ENCODE peak calls at places on chromosome 6, in four cellular contexts. R, T, D and O are unnamed samples.

GRCh38 chr6:38034269-38034914 is 214.9 kb downstream of the ZFAND3 start:
- DNase-seq in R (no peak), T (no peak), D (peak; percentile 58), O (peak; percentile 11)

GRCh38 chr6:88585081-88585692 is 378.2 kb downstream of the RNGTT start:
- DNase-seq in R (no peak), T (no peak), D (no peak), O (no peak)

GRCh38 chr6:121998631-121999030 is 400.8 kb upstream of the HSF2 start:
- DNase-seq in R (no peak), T (no peak), D (no peak), O (no peak)

GRCh38 chr6:132764370-132764769 is 6.7 kb upstream of the VNN2 start:
- DNase-seq in R (peak; percentile 70), T (no peak), D (peak; percentile 88), O (peak; percentile 32)

GRCh38 chr6:161418458-161418945 is 144.6 kb upstream of the AGPAT4 start:
- DNase-seq in R (no peak), T (peak; percentile 79), D (peak; percentile 86), O (no peak)

GRCh38 chr6:113363866-113364265 is 493.3 kb upstream of the MARCKS start:
- DNase-seq in R (no peak), T (no peak), D (peak; percentile 68), O (no peak)

GRCh38 chr6:11710221-11710836 is 68.3 kb downstream of the ADTRP start:
- DNase-seq in R (no peak), T (no peak), D (no peak), O (no peak)

GRCh38 chr6:13419826-13420225 is 67.6 kb downstream of the GFOD1 start:
- DNase-seq in R (no peak), T (no peak), D (no peak), O (no peak)

GRCh38 chr6:27651371-27651732 is 178.4 kb upstream of the ZNF184 start:
- DNase-seq in R (no peak), T (peak; percentile 9), D (peak; percentile 53), O (no peak)

GRCh38 chr6:100078509-100078908 is 84.5 kb upstream of the MCHR2 start:
- DNase-seq in R (no peak), T (peak; percentile 8), D (peak; percentile 46), O (no peak)

GRCh38 chr6:105805581-105806023 is 280.5 kb upstream of the PRDM1 start:
- DNase-seq in R (no peak), T (no peak), D (peak; percentile 42), O (no peak)
- H3K27ac ChIP-seq in R (no peak overlapping the region), T (no peak overlapping the region), D (no peak overlapping the region), O (no peak overlapping the region)

GRCh38 chr6:144586986-144587385 is 301.9 kb downstream of the UTRN start:
- DNase-seq in R (no peak), T (no peak), D (no peak), O (no peak)

GRCh38 chr6:144583614-144583954 is 298.4 kb downstream of the UTRN start:
- DNase-seq in R (no peak), T (no peak), D (no peak), O (no peak)

GRCh38 chr6:144582939-144583613 is 297.9 kb downstream of the UTRN start:
- DNase-seq in R (peak; percentile 72), T (no peak), D (peak; percentile 39), O (no peak)

GRCh38 chr6:144581807-144582537 is 296.8 kb downstream of the UTRN start:
- DNase-seq in R (no peak), T (peak; percentile 11), D (peak; percentile 20), O (no peak)

DNA sequence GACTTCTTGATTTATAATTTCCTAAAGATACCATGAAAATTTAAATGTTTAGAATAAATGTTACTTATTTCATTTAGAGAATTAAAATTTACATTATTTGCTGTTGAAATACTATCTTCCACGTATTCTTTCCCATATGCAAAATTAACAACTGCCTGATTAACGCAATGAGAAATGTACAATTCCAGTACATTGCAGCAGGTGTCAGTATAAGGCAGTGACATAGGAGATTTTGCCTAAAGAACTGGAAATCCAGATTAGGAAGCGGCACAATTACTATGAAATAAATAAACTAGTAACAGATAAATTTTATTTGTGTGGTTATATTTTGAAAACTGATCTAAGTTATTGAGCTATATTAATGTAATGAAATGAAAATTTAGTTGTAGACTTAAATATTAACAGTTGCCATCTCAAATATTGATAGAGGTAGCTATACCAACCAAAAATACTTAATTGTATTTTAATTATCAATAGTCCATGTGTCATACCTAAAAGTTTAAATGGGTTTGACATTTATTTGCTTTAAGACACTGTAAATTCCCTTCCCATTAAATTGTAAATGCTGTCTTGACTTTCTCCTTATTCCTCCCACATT is 300.2 kb downstream of the UTRN start:
- DNase-seq in R (no peak), T (peak; percentile 35), D (peak; percentile 32), O (no peak)
- H3K9ac ChIP-seq in R (no peak overlapping the region), T (no peak overlapping the region), D (no peak overlapping the region), O (no peak overlapping the region)

DNA sequence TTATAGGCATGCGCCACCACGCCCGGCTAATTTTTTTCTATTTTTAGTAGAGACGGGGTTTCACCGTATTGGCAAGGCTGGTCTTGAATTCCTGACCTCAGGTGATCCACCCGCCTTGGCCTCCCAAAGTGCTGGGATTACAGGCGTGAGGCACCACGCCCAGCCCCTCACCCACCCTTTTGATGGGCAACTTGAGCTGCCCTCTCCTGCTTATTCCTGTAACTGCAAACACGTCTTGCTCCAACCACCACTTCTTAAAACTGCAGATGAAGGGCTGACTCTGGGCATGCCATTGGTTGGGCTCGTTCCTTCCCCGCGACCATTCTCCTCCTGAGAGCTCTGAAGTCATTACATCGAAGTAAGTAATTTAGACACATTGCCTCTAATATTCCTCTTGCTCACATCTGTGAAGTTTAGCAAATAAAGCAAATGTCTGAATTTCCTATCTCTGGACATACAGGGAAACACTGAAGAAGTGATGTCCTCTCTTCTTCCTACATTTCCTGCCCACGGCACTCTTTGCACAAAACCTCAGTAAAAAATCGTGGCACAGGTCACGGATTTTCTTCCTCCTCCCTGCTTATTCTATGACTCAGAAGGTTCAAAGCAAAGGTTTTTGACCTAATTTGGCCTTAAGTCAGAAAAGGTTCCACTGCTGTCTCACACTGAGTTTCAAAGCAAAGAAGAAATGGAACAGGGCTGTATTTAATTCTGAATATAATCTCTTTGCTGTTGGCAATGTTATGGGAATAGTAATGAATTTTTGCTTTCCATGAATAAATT is 117.5 kb downstream of the GMPR start:
- DNase-seq in R (no peak), T (no peak), D (peak; percentile 45), O (no peak)
- H3K27ac ChIP-seq in R (no peak overlapping the region), T (no peak overlapping the region), D (no peak overlapping the region), O (peak overlapping the region; percentile 1)

GRCh38 chr6:104959453-104959858 is 2.5 kb downstream of the LIN28B start:
- DNase-seq in R (no peak), T (no peak), D (no peak), O (no peak)
- H3K9ac ChIP-seq in R (no peak overlapping the region), T (no peak overlapping the region), D (no peak overlapping the region), O (no peak overlapping the region)

GRCh38 chr6:169527306-169527705 is 174.5 kb downstream of the WDR27 start:
- DNase-seq in R (no peak), T (no peak), D (peak; percentile 46), O (no peak)

GRCh38 chr6:169528755-169529154 is 173.1 kb downstream of the WDR27 start:
- DNase-seq in R (no peak), T (no peak), D (no peak), O (no peak)

GRCh38 chr6:169530762-169531143 is 171.1 kb downstream of the WDR27 start:
- DNase-seq in R (no peak), T (no peak), D (peak; percentile 52), O (no peak)

GRCh38 chr6:169533656-169534421 is 168.0 kb downstream of the WDR27 start:
- DNase-seq in R (no peak), T (no peak), D (no peak), O (no peak)

DNA sequence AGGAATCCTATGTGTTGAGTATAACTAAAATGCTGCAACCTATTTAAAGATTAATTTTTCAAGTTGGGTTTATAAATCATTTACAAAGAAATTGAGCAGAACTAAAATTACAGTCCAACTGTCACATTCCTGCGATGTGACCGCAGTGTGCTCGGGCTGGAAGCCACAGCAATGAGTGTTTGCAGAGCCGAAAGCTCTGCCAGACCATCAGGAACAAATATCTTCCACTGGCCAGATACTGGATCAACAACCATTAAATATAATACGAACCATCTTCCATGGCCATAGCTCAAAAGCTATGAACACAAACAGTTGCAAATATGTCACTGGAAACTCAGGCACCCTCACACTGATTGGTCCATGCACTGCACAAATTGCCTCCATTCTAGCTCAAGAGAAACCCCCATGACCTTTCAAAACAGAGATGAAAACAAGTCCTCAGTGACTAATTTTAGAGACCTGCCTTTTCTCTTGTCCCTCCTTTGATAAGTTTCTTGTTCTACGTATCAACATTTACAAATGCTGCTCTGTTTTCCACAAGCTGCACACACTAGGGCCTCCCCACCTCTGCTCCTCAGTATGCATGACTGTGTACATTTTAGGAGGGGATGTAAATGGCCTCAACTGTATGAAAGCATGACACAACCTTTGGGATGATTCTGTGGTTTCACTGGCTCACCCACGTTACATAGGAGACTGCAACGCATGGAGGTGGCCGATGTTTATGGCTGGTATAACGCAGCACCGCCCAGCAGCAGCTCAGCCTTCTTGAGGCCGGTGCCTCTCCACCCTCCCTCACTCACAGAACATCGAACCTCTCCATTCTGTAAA is 171.7 kb downstream of the WDR27 start:
- DNase-seq in R (peak; percentile 75), T (no peak), D (peak; percentile 96), O (no peak)
- H3K27ac ChIP-seq in R (no peak overlapping the region), T (no peak overlapping the region), D (peak overlapping the region; percentile 39), O (no peak overlapping the region)

GRCh38 chr6:152170313-152170701 is 362.8 kb downstream of the ESR1 start:
- DNase-seq in R (no peak), T (no peak), D (no peak), O (no peak)

GRCh38 chr6:152170702-152171667 is 363.5 kb downstream of the ESR1 start:
- DNase-seq in R (no peak), T (no peak), D (peak; percentile 97), O (no peak)

GRCh38 chr6:152164957-152165356 is 357.5 kb downstream of the ESR1 start:
- DNase-seq in R (no peak), T (no peak), D (no peak), O (no peak)

GRCh38 chr6:152167639-152168603 is 360.4 kb downstream of the ESR1 start:
- DNase-seq in R (no peak), T (no peak), D (no peak), O (no peak)

GRCh38 chr6:152166897-152167296 is 359.4 kb downstream of the ESR1 start:
- DNase-seq in R (no peak), T (no peak), D (no peak), O (no peak)
- H3K9ac ChIP-seq in R (no peak overlapping the region), T (no peak overlapping the region), D (no peak overlapping the region), O (no peak overlapping the region)

DNA sequence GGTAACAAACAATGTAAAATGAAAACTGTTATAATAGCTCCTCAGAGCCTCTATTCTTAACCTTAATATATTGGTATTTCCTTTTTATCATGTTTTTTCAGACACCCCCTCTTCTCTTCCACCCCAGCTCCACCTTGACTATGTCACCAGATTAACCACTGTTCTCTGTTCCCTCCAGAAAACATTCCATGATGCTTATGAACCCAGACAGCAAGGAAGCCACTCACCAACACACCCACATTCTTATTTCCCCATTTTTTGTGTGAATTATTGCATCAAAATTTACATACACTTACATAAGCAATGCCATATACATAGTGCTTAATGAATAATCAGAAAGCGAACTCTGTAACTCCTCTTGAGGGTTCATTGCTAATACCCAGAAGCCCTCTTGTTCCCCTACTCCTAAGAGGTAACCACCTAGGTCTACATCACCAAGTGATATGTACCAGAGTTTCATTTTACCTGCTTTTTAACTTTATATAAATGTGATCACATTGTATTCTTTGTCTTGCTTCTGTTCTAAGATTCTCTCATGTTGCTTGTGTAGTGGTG is 182.2 kb upstream of the CDYL start:
- DNase-seq in R (no peak), T (no peak), D (no peak), O (no peak)
- H3K27ac ChIP-seq in R (no peak overlapping the region), T (no peak overlapping the region), D (no peak overlapping the region), O (no peak overlapping the region)

GRCh38 chr6:30727920-30728605 is 7.9 kb downstream of the TUBB start:
- DNase-seq in R (peak; percentile 4), T (no peak), D (peak; percentile 59), O (no peak)
- H3K9ac ChIP-seq in R (no peak overlapping the region), T (peak overlapping the region; percentile 81), D (no peak overlapping the region), O (no peak overlapping the region)

GRCh38 chr6:22363166-22363965 is 66.5 kb upstream of the PRL start:
- DNase-seq in R (no peak), T (no peak), D (no peak), O (no peak)
- H3K27ac ChIP-seq in R (no peak overlapping the region), T (no peak overlapping the region), D (no peak overlapping the region), O (peak overlapping the region; percentile 10)